ENCODE peak calls at places on chromosomes 6 and 20, in six cellular contexts. A is CD8-positive, alpha-beta T cell; Q is fibroblast of lung; R is dorsolateral prefrontal cortex; G is chondrocyte; Y is colonic mucosa. S is an unnamed sample.

GRCh38 chr6:102701019-102701418 is 1307.5 kb downstream of the GRIK2 start:
- DNase-seq in A (no peak), R (no peak), G (no peak), Y (no peak), Q (no peak), S (no peak)

GRCh38 chr6:79040083-79040482 is 38.0 kb downstream of the PHIP start:
- DNase-seq in R (no peak), Q (peak; percentile 65), Y (no peak), G (no peak), A (no peak), S (no peak)

GRCh38 chr6:25312034-25312620 is 33.0 kb downstream of the CARMIL1 start:
- DNase-seq in Y (peak; percentile 51), A (no peak), Q (peak; percentile 57), G (no peak), R (no peak), S (peak; percentile 62)

GRCh38 chr6:135812085-135812526 is 39.4 kb upstream of the PDE7B start:
- DNase-seq in R (no peak), A (no peak), Q (peak; percentile 71), Y (no peak), G (no peak), S (no peak)

GRCh38 chr6:142933701-142934100 is 11.3 kb downstream of the HIVEP2 start:
- DNase-seq in R (no peak), Q (no peak), Y (no peak), G (no peak), A (no peak), S (no peak)

GRCh38 chr6:44670146-44670545 is 282.6 kb downstream of the CDC5L start:
- DNase-seq in Q (no peak), A (no peak), G (no peak), R (no peak), Y (no peak), S (no peak)

GRCh38 chr6:658244-658643 is 1.3 kb upstream of the HUS1B start:
- DNase-seq in A (no peak), Q (peak; percentile 94), G (no peak), Y (no peak), R (no peak), S (no peak)

GRCh38 chr6:42251911-42252637 is 34.4 kb upstream of the MRPS10 start:
- DNase-seq in Q (peak; percentile 58), G (no peak), A (no peak), R (no peak), Y (peak; percentile 73), S (peak; percentile 52)

GRCh38 chr6:125377621-125378020 is 75.9 kb upstream of the HDDC2 start:
- DNase-seq in Q (peak; percentile 31), G (no peak), R (no peak), A (no peak), Y (no peak), S (no peak)

GRCh38 chr6:3140201-3140600 is 17.1 kb downstream of the TUBB2A start:
- DNase-seq in Q (no peak), Y (no peak), A (no peak), G (no peak), R (no peak), S (no peak)

GRCh38 chr6:84618046-84618752 is 146.2 kb downstream of the TBX18 start:
- DNase-seq in R (no peak), Q (peak; percentile 92), A (no peak), Y (no peak), G (no peak), S (peak; percentile 54)

GRCh38 chr6:33613794-33614166 is 7.3 kb upstream of the ITPR3 start:
- DNase-seq in G (no peak), Q (peak; percentile 88), A (no peak), R (no peak), Y (no peak), S (no peak)

GRCh38 chr6:156807795-156808194 is 30.6 kb downstream of the ARID1B start:
- DNase-seq in A (no peak), G (no peak), Y (no peak), Q (no peak), R (no peak), S (no peak)

GRCh38 chr6:156808287-156808686 is 31.1 kb downstream of the ARID1B start:
- DNase-seq in R (peak; percentile 39), A (no peak), G (no peak), Y (no peak), Q (peak; percentile 36), S (no peak)

GRCh38 chr6:156807028-156807427 is 29.9 kb downstream of the ARID1B start:
- DNase-seq in A (no peak), R (no peak), G (no peak), Y (no peak), Q (no peak), S (no peak)

GRCh38 chr6:156809034-156809433 is 31.9 kb downstream of the ARID1B start:
- DNase-seq in G (no peak), R (no peak), A (no peak), Y (no peak), Q (peak; percentile 37), S (no peak)

GRCh38 chr6:156809446-156810178 is 32.4 kb downstream of the ARID1B start:
- DNase-seq in R (no peak), Q (no peak), Y (no peak), A (no peak), G (no peak), S (no peak)
- TF ChIP-seq CTCF in R (no peak), Q (no peak), Y (no peak), A (no peak), G (no peak), S (no peak)

DNA sequence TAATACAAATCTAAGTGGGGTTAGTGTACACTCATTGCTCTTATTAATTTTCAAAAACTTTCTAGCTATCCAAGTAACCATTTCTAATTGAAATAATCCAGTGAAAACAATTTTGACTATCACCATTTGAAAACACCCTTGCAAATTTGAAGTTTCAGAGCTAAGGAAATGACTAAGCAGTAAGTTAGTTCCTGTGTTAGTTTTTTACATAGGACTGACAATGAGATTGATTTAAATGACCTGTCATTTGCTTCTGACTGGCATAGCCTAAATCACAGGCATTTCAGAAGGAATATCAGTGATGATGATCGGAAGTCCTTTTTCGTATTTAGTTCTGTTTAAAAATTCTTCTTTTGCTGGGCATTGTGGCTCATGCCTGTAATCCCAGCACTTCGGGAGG is 27.0 kb downstream of the STK4 start:
- DNase-seq in Y (no peak), Q (peak; percentile 43), R (no peak), A (no peak), G (no peak), S (no peak)
- TF ChIP-seq CTCF in Y (no peak), Q (no peak), R (no peak), A (no peak), G (no peak), S (no peak)

GRCh38 chr6:39003072-39003471 is 45.5 kb upstream of the GLP1R start:
- DNase-seq in A (no peak), G (no peak), Y (no peak), R (no peak), Q (no peak), S (no peak)
- TF ChIP-seq CTCF in A (no peak), G (peak; percentile 23), Y (no peak), R (no peak), Q (peak; percentile 18), S (peak; percentile 4)

GRCh38 chr6:158795516-158795915 is 23.7 kb downstream of the EZR start:
- DNase-seq in Q (no peak), G (no peak), Y (no peak), A (no peak), R (no peak), S (no peak)

GRCh38 chr6:158797331-158798202 is 21.6 kb downstream of the EZR start:
- DNase-seq in Y (no peak), A (no peak), Q (peak; percentile 85), R (no peak), G (no peak), S (no peak)

GRCh38 chr6:158796353-158796752 is 22.8 kb downstream of the EZR start:
- DNase-seq in G (no peak), A (no peak), Y (no peak), R (no peak), Q (no peak), S (no peak)

GRCh38 chr6:158789115-158789917 is 29.9 kb downstream of the EZR start:
- DNase-seq in Y (no peak), G (no peak), Q (no peak), A (peak; percentile 53), R (no peak), S (no peak)

GRCh38 chr6:158793432-158793831 is 25.7 kb downstream of the EZR start:
- DNase-seq in A (no peak), G (no peak), Q (peak; percentile 61), R (no peak), Y (no peak), S (no peak)
- TF ChIP-seq CTCF in A (peak; percentile 36), G (peak; percentile 68), Q (peak; percentile 58), R (peak; percentile 35), Y (peak; percentile 24), S (peak; percentile 49)

DNA sequence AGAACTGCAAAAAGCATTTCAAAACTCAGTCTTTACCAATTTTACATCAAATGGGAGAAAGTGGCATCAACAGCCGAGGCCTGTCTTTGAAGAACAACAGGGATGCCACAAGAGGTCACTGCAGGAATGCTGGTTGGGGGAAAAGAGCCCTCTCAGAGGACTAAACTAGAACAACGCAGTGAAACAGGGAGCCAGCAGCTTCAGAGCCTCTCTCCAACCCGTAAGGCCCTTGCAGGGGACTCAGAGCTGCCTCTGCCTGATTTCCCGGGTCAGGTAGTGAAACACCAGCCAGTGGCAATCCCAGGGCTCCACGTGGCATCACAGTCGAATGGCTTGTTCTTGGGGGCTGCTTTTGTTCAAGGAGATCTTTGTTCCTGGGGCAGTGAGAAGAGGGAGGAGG is 55.0 kb upstream of the KCNK16 start:
- DNase-seq in G (no peak), R (peak; percentile 48), Q (peak; percentile 63), A (no peak), Y (peak; percentile 49), S (peak; percentile 65)
- TF ChIP-seq CTCF in G (peak; percentile 91), R (peak; percentile 81), Q (peak; percentile 58), A (no peak), Y (peak; percentile 52), S (peak; percentile 91)

GRCh38 chr6:136947037-136947436 is 24.9 kb downstream of the SLC35D3 start:
- DNase-seq in Q (no peak), G (no peak), Y (no peak), A (no peak), R (no peak), S (no peak)

GRCh38 chr6:136950436-136950835 is 28.3 kb downstream of the SLC35D3 start:
- DNase-seq in Q (no peak), Y (no peak), A (no peak), R (no peak), G (no peak), S (no peak)

GRCh38 chr6:136945626-136946235 is 23.6 kb downstream of the SLC35D3 start:
- DNase-seq in Q (no peak), Y (no peak), A (no peak), R (no peak), G (no peak), S (no peak)

GRCh38 chr6:136945072-136945471 is 23.0 kb downstream of the SLC35D3 start:
- DNase-seq in A (no peak), R (no peak), Y (no peak), G (no peak), Q (peak; percentile 4), S (no peak)
- TF ChIP-seq CTCF in A (no peak), R (no peak), Y (no peak), G (no peak), Q (no peak), S (no peak)

GRCh38 chr20:33915726-33916331 is 77.9 kb upstream of the RALY start:
- DNase-seq in Y (peak; percentile 59), G (no peak), A (peak; percentile 24), R (no peak), Q (no peak), S (no peak)
- TF ChIP-seq CTCF in Y (peak; percentile 69), G (peak; percentile 69), A (peak; percentile 63), R (peak; percentile 34), Q (peak; percentile 45), S (peak; percentile 30)